ENCODE peak calls at places on chromosomes 3 and 15, in five cellular contexts. C is lower lobe of right lung, Y is uterus, K is vagina, J is brain microvascular endothelial cell. F is an unnamed sample.

GRCh38 chr3:108548304-108548703 is 37.9 kb upstream of the MYH15 start:
- DNase-seq in C (no peak), Y (no peak), K (no peak), J (no peak), F (no peak)

GRCh38 chr3:52234516-52235447 is 4.2 kb downstream of the TWF2 start:
- DNase-seq in C (peak), Y (no peak), K (no peak), J (no peak), F (no peak)

GRCh38 chr15:70264014-70264492 is 166.3 kb upstream of the TLE3 start:
- DNase-seq in C (no peak), Y (peak), K (no peak), J (no peak), F (no peak)

GRCh38 chr3:188272481-188273372 is 118.8 kb downstream of the LPP start:
- DNase-seq in C (no peak), Y (no peak), K (no peak), J (peak), F (no peak)

GRCh38 chr15:41568350-41569017 is 9.5 kb downstream of the TYRO3 start:
- DNase-seq in C (no peak), Y (peak), K (no peak), J (no peak), F (no peak)

GRCh38 chr3:129593595-129594339 is 12.7 kb downstream of the PLXND1 start:
- DNase-seq in C (peak), Y (no peak), K (no peak), J (no peak), F (peak)

GRCh38 chr15:53576841-53577240 is 182.6 kb downstream of the WDR72 start:
- DNase-seq in C (no peak), Y (no peak), K (no peak), J (no peak), F (no peak)

GRCh38 chr3:56254261-56254660 is 214.0 kb downstream of the ERC2 start:
- DNase-seq in C (no peak), Y (no peak), K (no peak), J (no peak), F (no peak)

GRCh38 chr3:45933586-45933985 is 9.7 kb upstream of the CXCR6 start:
- DNase-seq in C (no peak), Y (no peak), K (no peak), J (no peak), F (no peak)

GRCh38 chr3:56415672-56416071 is 52.6 kb downstream of the ERC2 start:
- DNase-seq in C (no peak), Y (no peak), K (no peak), J (no peak), F (no peak)

GRCh38 chr3:155391583-155391982 is 98.1 kb upstream of the STRIT1 start:
- DNase-seq in C (no peak), Y (peak), K (no peak), J (peak), F (no peak)

GRCh38 chr3:134505485-134505884 is 19.6 kb downstream of the CEP63 start:
- DNase-seq in C (no peak), Y (no peak), K (no peak), J (no peak), F (no peak)

GRCh38 chr3:12195231-12195630 is 36.5 kb upstream of the TIMP4 start:
- DNase-seq in C (no peak), Y (no peak), K (no peak), J (no peak), F (no peak)

GRCh38 chr3:11953350-11953749 is 50.8 kb upstream of the SYN2 start:
- DNase-seq in C (no peak), Y (no peak), K (no peak), J (no peak), F (no peak)

GRCh38 chr15:89502867-89503595 is 6.6 kb upstream of the RHCG start:
- DNase-seq in C (no peak), Y (no peak), K (peak), J (no peak), F (no peak)

GRCh38 chr3:172659246-172660002 is 51.4 kb downstream of the NCEH1 start:
- DNase-seq in C (no peak), Y (no peak), K (no peak), J (no peak), F (no peak)

DNA sequence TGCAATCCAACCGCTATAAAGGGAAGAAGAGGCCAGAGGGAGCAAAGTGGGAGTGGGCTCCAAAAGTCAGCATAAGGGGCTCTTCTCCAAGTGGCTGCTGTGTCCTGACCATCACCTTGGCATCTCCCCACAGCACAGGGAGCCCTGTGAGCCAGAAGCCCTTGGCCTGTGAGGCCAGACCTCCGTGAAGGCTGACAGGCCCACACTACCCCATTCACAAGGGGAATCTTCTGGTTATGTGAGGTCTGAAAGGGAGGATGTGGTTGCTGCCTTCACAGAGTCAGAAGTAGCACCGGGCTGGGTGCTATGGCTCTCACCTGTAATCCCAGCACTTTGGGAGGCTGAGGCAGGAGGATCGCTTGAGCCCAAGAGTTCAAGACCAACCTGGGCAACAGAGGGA is 2.6 kb upstream of the ULK3 start:
- DNase-seq in C (no peak), Y (no peak), K (no peak), J (no peak), F (no peak)
- H3K27ac ChIP-seq in C (peak), Y (no peak), K (no peak), J (no peak), F (no peak)

DNA sequence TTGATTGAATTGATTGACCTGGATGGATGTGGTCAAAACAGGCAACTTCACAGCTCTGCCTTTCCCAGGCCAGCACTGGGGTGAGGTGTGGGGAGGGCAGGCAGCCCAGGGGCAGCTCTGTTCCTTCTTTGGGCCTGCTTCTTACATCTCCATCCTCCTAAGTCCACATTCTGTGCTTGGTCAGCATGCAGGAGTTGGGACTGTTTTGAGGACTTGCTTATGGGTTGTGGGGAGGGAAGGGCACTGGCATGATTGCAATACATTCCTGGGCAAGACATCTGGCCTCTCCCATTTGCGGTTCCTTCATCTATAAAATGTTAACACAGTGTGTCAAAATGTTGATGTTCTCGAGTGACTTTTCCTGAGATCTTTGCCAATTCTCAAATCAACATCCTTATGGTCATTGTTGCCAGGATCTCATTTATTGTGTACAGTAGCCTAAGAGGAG is 84.1 kb downstream of the ST6GAL1 start:
- DNase-seq in C (no peak), Y (no peak), K (no peak), J (no peak), F (no peak)
- H3K27ac ChIP-seq in C (no peak), Y (no peak), K (no peak), J (no peak), F (no peak)

GRCh38 chr3:128337305-128337704 is 129.4 kb downstream of the DNAJB8 start:
- DNase-seq in C (peak), Y (no peak), K (no peak), J (no peak), F (no peak)
- H3K27ac ChIP-seq in C (no peak), Y (no peak), K (no peak), J (no peak), F (no peak)

DNA sequence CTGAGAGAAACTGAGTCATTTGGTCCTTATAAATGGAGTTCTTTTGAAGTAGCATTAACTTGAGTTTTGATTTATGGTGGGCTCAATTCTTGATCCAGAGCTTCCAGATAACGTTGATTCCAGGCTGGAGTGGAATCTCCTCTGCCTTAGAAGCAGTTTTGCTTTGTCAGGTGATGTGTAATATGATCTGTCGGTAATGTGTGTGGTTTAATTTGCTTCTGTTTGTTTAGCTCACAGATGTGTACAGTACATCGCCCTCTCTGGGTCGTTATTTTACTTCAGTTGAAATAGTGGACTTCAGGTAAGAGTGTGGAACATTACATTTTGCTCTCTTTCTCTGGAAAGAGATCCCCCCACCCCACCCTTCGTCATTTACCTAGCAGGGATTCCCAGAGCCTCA is 23.1 kb downstream of the C3orf52 start:
- DNase-seq in C (no peak), Y (no peak), K (no peak), J (no peak), F (no peak)
- H3K27ac ChIP-seq in C (no peak), Y (no peak), K (no peak), J (no peak), F (no peak)

GRCh38 chr15:92932946-92933649 is 33.0 kb downstream of the CHD2 start:
- DNase-seq in C (no peak), Y (no peak), K (no peak), J (no peak), F (no peak)

GRCh38 chr15:92936138-92936537 is 36.0 kb downstream of the CHD2 start:
- DNase-seq in C (no peak), Y (no peak), K (no peak), J (no peak), F (no peak)

GRCh38 chr15:92936693-92937092 is 36.6 kb downstream of the CHD2 start:
- DNase-seq in C (no peak), Y (no peak), K (no peak), J (no peak), F (no peak)

GRCh38 chr15:92937880-92938279 is 37.8 kb downstream of the CHD2 start:
- DNase-seq in C (no peak), Y (no peak), K (no peak), J (no peak), F (no peak)

GRCh38 chr15:92934706-92935105 is 34.6 kb downstream of the CHD2 start:
- DNase-seq in C (no peak), Y (no peak), K (no peak), J (no peak), F (no peak)
- H3K27ac ChIP-seq in C (no peak), Y (no peak), K (no peak), J (no peak), F (no peak)